ENCODE peak calls at places on chromosomes 1 and 21, in nine cellular contexts. K is memory B cell; I is iPS DF 19.7; Q is glutamatergic neuron; A is ovary; S is stimulated activated CD8-positive, alpha-beta memory T cell treated with anti-CD3 and anti-CD28 coated beads, Interleukin-4, amount 100 ng/mL, for 4 hours; D is hypothalamus; Z is T follicular helper cell; T is fibroblast of the aortic adventitia. R is an unnamed sample.
A peak's percentile ranks its signal among the peaks of the same experiment; 100 is the strongest.

GRCh38 chr1:3515272-3515671 is 60.8 kb downstream of the ARHGEF16 start:
- DNase-seq in Q (no peak), I (no peak), D (no peak), K (no peak), T (no peak), S (no peak), A (no peak), Z (no peak), R (no peak)

GRCh38 chr1:224185208-224185607 is 2.2 kb downstream of the DEGS1 start:
- DNase-seq in Q (no peak), Z (no peak), A (no peak), K (no peak), T (no peak), D (no peak), I (no peak), S (no peak), R (no peak)

GRCh38 chr1:26338670-26339069 is 15.3 kb downstream of the CRYBG2 start:
- DNase-seq in S (no peak), Z (no peak), Q (no peak), D (no peak), A (no peak), I (no peak), K (no peak), T (no peak), R (no peak)

GRCh38 chr1:40711465-40712404 is 20.2 kb downstream of the NFYC start:
- DNase-seq in D (no peak), K (no peak), Q (no peak), S (no peak), A (no peak), I (no peak), T (peak; percentile 65), Z (no peak), R (peak; percentile 53)

GRCh38 chr1:226651732-226652105 is 87.4 kb downstream of the ITPKB start:
- DNase-seq in Q (no peak), I (no peak), T (no peak), D (peak; percentile 46), K (no peak), A (no peak), S (no peak), Z (no peak), R (no peak)

GRCh38 chr1:172345077-172345476 is 75.4 kb upstream of the C1orf105 start:
- DNase-seq in Z (no peak), I (no peak), A (no peak), Q (no peak), T (no peak), S (no peak), D (no peak), K (no peak), R (no peak)

GRCh38 chr1:222629921-222630535 is 12.1 kb downstream of the MIA3 start:
- DNase-seq in T (peak; percentile 74), K (no peak), Z (no peak), S (no peak), I (no peak), A (no peak), Q (no peak), D (no peak), R (no peak)

GRCh38 chr1:151991663-151992344 is 1.9 kb downstream of the S100A10 start:
- DNase-seq in Q (no peak), A (no peak), K (no peak), Z (no peak), S (no peak), I (no peak), T (no peak), D (no peak), R (no peak)

GRCh38 chr1:230758705-230759354 is 11.6 kb downstream of the CAPN9 start:
- DNase-seq in A (no peak), K (no peak), Q (no peak), D (no peak), S (no peak), I (no peak), Z (no peak), T (peak; percentile 16), R (peak; percentile 82)

GRCh38 chr21:36917487-36918158 is 48.8 kb downstream of the HLCS start:
- DNase-seq in Z (no peak), K (no peak), D (peak; percentile 1), T (peak; percentile 72), Q (peak; percentile 30), S (no peak), I (no peak), A (no peak), R (peak; percentile 40)

GRCh38 chr1:44949286-44949685 is 37.1 kb downstream of the EIF2B3 start:
- DNase-seq in Q (no peak), A (no peak), K (no peak), Z (no peak), D (no peak), T (no peak), S (no peak), I (no peak), R (no peak)

R was measured in AG10803.